ENCODE peak calls at places on chromosomes 7 and 10, in ten cellular contexts. V is naive thymus-derived CD4-positive, alpha-beta T cell; H is memory B cell; D is GF-D8; W is stimulated activated CD4-positive, alpha-beta T cell treated with anti-CD3 and anti-CD28 coated beads, Interleukin-1b, Interleukin-23, amount 100 ng/mL, for 4 hours; M is RCC 7860; Z is sigmoid colon; Y is mucosa of descending colon; E is NCI-H1105 treated with DMSO at 0.1 percent for 48 hours; A is adrenal gland. T is an unnamed sample.

GRCh38 chr10:13707156-13707881 is 120.6 kb downstream of the PRPF18 start:
- DNase-seq in V (peak), H (no peak), D (no peak), W (peak), M (no peak), Z (peak), Y (peak), E (no peak), A (peak), T (peak)

GRCh38 chr7:126026421-126027088 is 1096.9 kb upstream of the POT1 start:
- DNase-seq in V (no peak), H (no peak), D (no peak), W (no peak), M (peak), Z (no peak), Y (no peak), E (peak), A (no peak), T (no peak)

GRCh38 chr10:58599927-58600553 is 87.4 kb downstream of the BICC1 start:
- DNase-seq in V (no peak), H (no peak), D (no peak), W (no peak), M (no peak), Z (no peak), Y (no peak), E (no peak), A (no peak), T (no peak)

GRCh38 chr10:62183442-62183841 is 85.2 kb downstream of the RTKN2 start:
- DNase-seq in V (peak), H (no peak), D (no peak), W (peak), M (no peak), Z (no peak), Y (peak), E (no peak), A (no peak), T (no peak)

GRCh38 chr7:123580406-123581161 is 21.0 kb upstream of the ASB15 start:
- DNase-seq in V (no peak), H (no peak), D (no peak), W (no peak), M (no peak), Z (no peak), Y (peak), E (peak), A (no peak), T (no peak)

GRCh38 chr10:127149613-127150081 is 46.7 kb downstream of the INSYN2A start:
- DNase-seq in V (no peak), H (no peak), D (no peak), W (no peak), M (no peak), Z (no peak), Y (no peak), E (no peak), A (no peak), T (no peak)

GRCh38 chr7:149385195-149385955 is 75.5 kb downstream of the ZNF777 start:
- DNase-seq in V (no peak), H (no peak), D (no peak), W (no peak), M (no peak), Z (no peak), Y (no peak), E (peak), A (no peak), T (no peak)

GRCh38 chr10:24643679-24644209 is 79.9 kb downstream of the ARHGAP21 start:
- DNase-seq in V (no peak), H (no peak), D (no peak), W (no peak), M (no peak), Z (no peak), Y (peak), E (no peak), A (no peak), T (peak)

GRCh38 chr7:101398631-101399289 is 36.1 kb downstream of the COL26A1 start:
- DNase-seq in V (no peak), H (no peak), D (no peak), W (no peak), M (no peak), Z (no peak), Y (no peak), E (no peak), A (no peak), T (no peak)

GRCh38 chr7:155810607-155811559 is 1.4 kb downstream of the SHH start:
- DNase-seq in V (no peak), H (no peak), D (no peak), W (no peak), M (no peak), Z (no peak), Y (no peak), E (peak), A (no peak), T (no peak)

GRCh38 chr7:69283421-69283820 is 314.9 kb upstream of the AUTS2 start:
- DNase-seq in V (no peak), H (no peak), D (no peak), W (no peak), M (no peak), Z (no peak), Y (no peak), E (no peak), A (no peak), T (no peak)

GRCh38 chr7:20218261-20218660 is 1.1 kb upstream of the MACC1 start:
- DNase-seq in V (no peak), H (no peak), D (no peak), W (no peak), M (no peak), Z (no peak), Y (no peak), E (no peak), A (no peak), T (no peak)

GRCh38 chr10:93357680-93358079 is 124.5 kb downstream of the MYOF start:
- DNase-seq in V (peak), H (no peak), D (no peak), W (no peak), M (no peak), Z (no peak), Y (peak), E (peak), A (no peak), T (no peak)

GRCh38 chr10:33539137-33539536 is 204.7 kb upstream of the NRP1 start:
- DNase-seq in V (no peak), H (no peak), D (no peak), W (no peak), M (no peak), Z (no peak), Y (no peak), E (no peak), A (no peak), T (no peak)

GRCh38 chr10:90960355-90960814 is 39.5 kb upstream of the ANKRD1 start:
- DNase-seq in V (no peak), H (no peak), D (no peak), W (no peak), M (peak), Z (no peak), Y (no peak), E (no peak), A (peak), T (no peak)

T was measured in transverse colon.